ENCODE peak calls at places on chromosomes 12 and 14, in four cellular contexts. L, C, E and Z are unnamed samples.

GRCh38 chr14:90848944-90849731 is 32.9 kb upstream of the TTC7B start:
- DNase-seq in L (no peak), C (no peak), E (no peak), Z (no peak)

GRCh38 chr14:93160353-93160801 is 24.3 kb downstream of the MOAP1 start:
- DNase-seq in L (peak; percentile 22), C (no peak), E (peak; percentile 64), Z (no peak)

GRCh38 chr12:12901158-12901791 is 9.9 kb downstream of the GPRC5A start:
- DNase-seq in L (no peak), C (no peak), E (peak; percentile 80), Z (no peak)

GRCh38 chr12:6200266-6201198 is at the start of gene CD9:
- DNase-seq in L (peak; percentile 81), C (no peak), E (peak; percentile 67), Z (no peak)

GRCh38 chr14:58955294-58955821 is 233.1 kb upstream of the DAAM1 start:
- DNase-seq in L (no peak), C (no peak), E (no peak), Z (no peak)

GRCh38 chr14:22572562-22573058 is 16.4 kb downstream of the DAD1 start:
- DNase-seq in L (no peak), C (no peak), E (peak; percentile 25), Z (no peak)

GRCh38 chr14:39467889-39468524 is 35.8 kb upstream of the FBXO33 start:
- DNase-seq in L (no peak), C (no peak), E (peak; percentile 59), Z (no peak)

GRCh38 chr14:51616724-51617409 is 34.8 kb upstream of the FRMD6 start:
- DNase-seq in L (peak; percentile 49), C (no peak), E (peak; percentile 99), Z (no peak)

GRCh38 chr12:120337730-120338129 is 10.2 kb upstream of the PLA2G1B start:
- DNase-seq in L (no peak), C (no peak), E (no peak), Z (no peak)

GRCh38 chr14:61587397-61587713 is 108.0 kb upstream of the HIF1A start:
- DNase-seq in L (no peak), C (no peak), E (no peak), Z (no peak)

GRCh38 chr12:6211421-6211869 is 11.2 kb downstream of the CD9 start:
- DNase-seq in L (no peak), C (no peak), E (no peak), Z (no peak)

GRCh38 chr12:4153343-4153892 is 120.1 kb upstream of the CCND2 start:
- DNase-seq in L (no peak), C (peak; percentile 26), E (no peak), Z (peak; percentile 40)

GRCh38 chr14:88992011-88992410 is 167.6 kb downstream of the TTC8 start:
- DNase-seq in L (no peak), C (no peak), E (no peak), Z (no peak)

GRCh38 chr14:46574236-46574970 is 77.2 kb downstream of the RPL10L start:
- DNase-seq in L (no peak), C (no peak), E (peak; percentile 70), Z (no peak)

GRCh38 chr12:114680498-114681148 is 3.4 kb downstream of the TBX3 start:
- DNase-seq in L (no peak), C (no peak), E (peak; percentile 33), Z (no peak)

GRCh38 chr12:23830210-23830609 is 119.3 kb downstream of the SOX5 start:
- DNase-seq in L (no peak), C (no peak), E (no peak), Z (no peak)

GRCh38 chr14:62443796-62444195 is 601.5 kb downstream of the KCNH5 start:
- DNase-seq in L (no peak), C (no peak), E (peak; percentile 42), Z (no peak)

GRCh38 chr12:15808250-15808971 is 19.2 kb upstream of the EPS8 start:
- DNase-seq in L (no peak), C (no peak), E (no peak), Z (no peak)
- H3K27ac ChIP-seq in L (no peak overlapping the region), C (no peak overlapping the region), E (no peak overlapping the region), Z (no peak overlapping the region)

DNA sequence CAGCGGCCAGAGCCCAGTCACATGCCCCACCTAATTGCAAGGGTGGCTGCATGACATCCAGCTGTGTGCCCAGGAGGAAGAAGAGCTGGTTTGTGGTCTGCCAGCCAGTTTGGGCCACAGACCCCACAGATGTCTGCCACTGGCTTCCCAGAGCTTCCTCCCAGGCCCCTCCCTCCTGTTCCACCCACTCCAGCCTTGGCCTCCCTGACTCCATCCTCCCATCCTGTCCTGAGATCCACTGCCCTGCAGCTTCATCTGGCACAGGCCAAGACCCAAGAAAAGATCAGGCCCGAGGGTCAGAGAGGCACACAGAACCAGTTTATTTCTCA is 5.9 kb downstream of the NGB start:
- DNase-seq in L (no peak), C (no peak), E (no peak), Z (no peak)
- H3K27ac ChIP-seq in L (no peak overlapping the region), C (no peak overlapping the region), E (no peak overlapping the region), Z (no peak overlapping the region)

GRCh38 chr14:63614964-63615363 is 26.7 kb downstream of the WDR89 start:
- DNase-seq in L (no peak), C (no peak), E (peak; percentile 38), Z (no peak)
- H3K27ac ChIP-seq in L (no peak overlapping the region), C (no peak overlapping the region), E (no peak overlapping the region), Z (no peak overlapping the region)

DNA sequence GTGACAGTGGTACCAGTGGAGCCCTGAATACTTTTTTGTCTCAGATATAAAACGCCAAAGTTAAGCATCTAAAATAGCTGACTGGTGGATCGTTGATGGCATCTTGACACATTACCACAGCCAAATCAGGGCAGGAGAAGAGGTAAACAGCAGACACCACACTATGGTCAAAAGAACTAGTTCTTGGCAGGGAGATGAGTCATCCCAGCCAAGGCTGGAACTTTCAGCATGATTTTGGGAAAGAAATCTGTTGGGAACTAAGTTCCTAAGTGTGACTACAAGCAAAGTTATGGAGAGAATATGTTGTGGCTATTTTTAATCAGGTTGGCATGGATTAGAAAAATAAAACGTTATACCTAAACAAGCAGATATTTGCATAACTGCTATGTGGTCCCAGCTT is 36.9 kb downstream of the LGR5 start:
- DNase-seq in L (no peak), C (no peak), E (peak; percentile 45), Z (no peak)
- H3K27ac ChIP-seq in L (no peak overlapping the region), C (no peak overlapping the region), E (no peak overlapping the region), Z (no peak overlapping the region)

GRCh38 chr12:58884916-58885315 is 35.4 kb downstream of the LRIG3 start:
- DNase-seq in L (no peak), C (no peak), E (no peak), Z (no peak)

GRCh38 chr12:58887071-58887470 is 33.2 kb downstream of the LRIG3 start:
- DNase-seq in L (no peak), C (no peak), E (no peak), Z (no peak)

GRCh38 chr12:58888131-58888783 is 32.0 kb downstream of the LRIG3 start:
- DNase-seq in L (peak; percentile 34), C (no peak), E (no peak), Z (no peak)

GRCh38 chr12:58883576-58884334 is 36.5 kb downstream of the LRIG3 start:
- DNase-seq in L (no peak), C (no peak), E (no peak), Z (no peak)

GRCh38 chr12:58886474-58886873 is 33.8 kb downstream of the LRIG3 start:
- DNase-seq in L (no peak), C (no peak), E (no peak), Z (no peak)
- H3K27ac ChIP-seq in L (no peak overlapping the region), C (no peak overlapping the region), E (no peak overlapping the region), Z (no peak overlapping the region)